ENCODE peak calls at places on chromosomes 6 and 20, in five cellular contexts. S, U, V, P and O are unnamed samples.

GRCh38 chr6:18327621-18328548 is 59.3 kb upstream of the RNF144B start:
- DNase-seq in S (peak), V (no peak), U (no peak), P (no peak), O (peak)

GRCh38 chr6:46901747-46902362 is 19.9 kb downstream of the ADGRF5 start:
- DNase-seq in S (no peak), P (no peak), V (no peak), U (no peak), O (no peak)

GRCh38 chr20:1942061-1942460 is 46.9 kb downstream of the SIRPA start:
- DNase-seq in P (no peak), U (no peak), V (peak), S (no peak), O (no peak)

GRCh38 chr20:57507477-57507876 is 17.5 kb downstream of the CTCFL start:
- DNase-seq in U (no peak), V (no peak), S (no peak), P (no peak), O (no peak)

GRCh38 chr6:27503436-27504030 is 30.6 kb upstream of the ZNF184 start:
- DNase-seq in S (peak), V (peak), P (no peak), U (no peak), O (peak)

GRCh38 chr6:2913621-2914317 is 10.7 kb upstream of the SERPINB9 start:
- DNase-seq in S (no peak), P (no peak), V (no peak), U (no peak), O (no peak)

GRCh38 chr6:34630040-34630439 is 66.5 kb downstream of the ILRUN start:
- DNase-seq in V (no peak), U (peak), P (no peak), S (no peak), O (no peak)

GRCh38 chr6:157893238-157893637 is 70.2 kb downstream of the SNX9 start:
- DNase-seq in S (no peak), V (no peak), U (no peak), P (no peak), O (peak)